ENCODE peak calls at places on chromosomes 7 and 10, in eight cellular contexts. A is prostate gland, B is HL-60, P is GM12878, K is GM23338, Z is HepG2, U is suprapubic skin, Q is SK-N-SH. F is an unnamed sample.

GRCh38 chr7:82736633-82737032 is 293.1 kb upstream of the CACNA2D1 start:
- DNase-seq in K (no peak), Q (no peak), U (no peak), B (no peak), P (no peak), Z (no peak), A (no peak), F (no peak)

GRCh38 chr10:117432866-117433265 is 57.6 kb upstream of the PDZD8 start:
- DNase-seq in A (no peak), Q (no peak), P (no peak), K (no peak), B (no peak), U (no peak), Z (no peak), F (no peak)

GRCh38 chr7:138460649-138461607 is 869 bp downstream of the TRIM24 start:
- DNase-seq in K (peak), Q (peak), B (peak), Z (no peak), U (peak), P (no peak), A (peak), F (no peak)

GRCh38 chr7:19508821-19509220 is 200.0 kb downstream of the POLR1F start:
- DNase-seq in Z (no peak), P (no peak), Q (no peak), K (no peak), B (no peak), U (no peak), A (no peak), F (no peak)

GRCh38 chr7:38775503-38775902 is 133.5 kb downstream of the VPS41 start:
- DNase-seq in Q (no peak), A (no peak), U (no peak), P (no peak), Z (no peak), B (no peak), K (peak), F (no peak)

GRCh38 chr7:4641667-4642467 is 40.2 kb upstream of the FOXK1 start:
- DNase-seq in B (peak), A (peak), K (peak), Z (peak), U (peak), Q (peak), P (peak), F (peak)

GRCh38 chr10:122098924-122099323 is 110.0 kb downstream of the TACC2 start:
- DNase-seq in P (no peak), B (no peak), U (no peak), K (no peak), Z (no peak), A (no peak), Q (no peak), F (no peak)

GRCh38 chr10:122181901-122182799 is 88.9 kb upstream of the BTBD16 start:
- DNase-seq in Q (no peak), Z (no peak), U (no peak), P (no peak), B (no peak), K (peak), A (no peak), F (no peak)

GRCh38 chr7:73717025-73717807 is 2.3 kb downstream of the STX1A start:
- DNase-seq in U (no peak), P (no peak), A (no peak), Z (no peak), B (no peak), K (no peak), Q (no peak), F (no peak)

GRCh38 chr7:71466448-71467145 is 334.7 kb downstream of the GALNT17 start:
- DNase-seq in A (no peak), U (no peak), P (no peak), B (no peak), K (peak), Z (no peak), Q (no peak), F (no peak)

GRCh38 chr10:11639861-11640764 is 28.7 kb upstream of the USP6NL start:
- DNase-seq in A (no peak), P (no peak), U (no peak), Q (no peak), B (no peak), K (no peak), Z (peak), F (no peak)

GRCh38 chr10:44058259-44058658 is 326.6 kb downstream of the CXCL12 start:
- DNase-seq in Q (no peak), U (no peak), A (no peak), K (no peak), B (no peak), Z (no peak), P (no peak), F (peak)

GRCh38 chr7:143372070-143372469 is 9.1 kb upstream of the ZYX start:
- DNase-seq in A (no peak), U (no peak), Q (no peak), K (no peak), Z (no peak), B (peak), P (no peak), F (no peak)

GRCh38 chr7:111026806-111027205 is 64.1 kb upstream of the LRRN3 start:
- DNase-seq in U (no peak), P (no peak), Q (no peak), A (no peak), Z (no peak), B (no peak), K (no peak), F (no peak)

GRCh38 chr10:131074682-131075081 is 236.8 kb downstream of the TCERG1L start:
- DNase-seq in P (no peak), Q (no peak), A (no peak), U (no peak), B (no peak), Z (no peak), K (no peak), F (no peak)

GRCh38 chr10:11598749-11599396 is 12.6 kb downstream of the USP6NL start:
- DNase-seq in K (no peak), A (no peak), B (no peak), U (no peak), P (no peak), Q (peak), Z (no peak), F (no peak)

GRCh38 chr7:73758581-73759138 is 11.4 kb downstream of the CLDN3 start:
- DNase-seq in B (no peak), P (no peak), Q (no peak), K (no peak), Z (no peak), U (no peak), A (peak), F (no peak)

GRCh38 chr10:80196270-80196949 is 8.9 kb downstream of the ANXA11 start:
- DNase-seq in P (peak), Q (no peak), A (peak), B (no peak), Z (peak), U (no peak), K (no peak), F (no peak)

GRCh38 chr7:158829021-158829341 is 328 bp downstream of the ESYT2 start:
- DNase-seq in Q (no peak), B (peak), K (peak), A (peak), Z (peak), U (peak), P (no peak), F (peak)

GRCh38 chr7:128353189-128353588 is 8.3 kb downstream of the PRRT4 start:
- DNase-seq in P (no peak), U (no peak), A (no peak), Q (peak), Z (no peak), K (no peak), B (no peak), F (no peak)

GRCh38 chr7:18177815-18178660 is 150.4 kb upstream of the PRPS1L1 start:
- DNase-seq in Z (peak), P (peak), K (no peak), Q (no peak), A (no peak), U (no peak), B (peak), F (no peak)

GRCh38 chr10:97336942-97337719 is 2.6 kb upstream of the FRAT2 start:
- DNase-seq in B (no peak), U (peak), Q (no peak), Z (no peak), K (peak), A (peak), P (no peak), F (no peak)

GRCh38 chr10:48776005-48776522 is 91.4 kb downstream of the WDFY4 start:
- DNase-seq in B (no peak), K (no peak), Z (no peak), U (no peak), P (no peak), Q (no peak), A (no peak), F (peak)

GRCh38 chr10:118488710-118489497 is 106.5 kb downstream of the PRLHR start:
- DNase-seq in P (peak), B (no peak), K (no peak), A (no peak), Z (no peak), U (no peak), Q (no peak), F (peak)

GRCh38 chr7:131600578-131600977 is 44.1 kb upstream of the PODXL start:
- DNase-seq in K (peak), P (no peak), A (no peak), B (no peak), Q (no peak), U (no peak), Z (peak), F (no peak)

GRCh38 chr7:28126047-28127041 is 54.3 kb downstream of the JAZF1 start:
- DNase-seq in P (no peak), B (peak), Q (no peak), U (no peak), A (no peak), Z (no peak), K (no peak), F (no peak)

GRCh38 chr10:20303453-20304152 is 487.4 kb downstream of the PLXDC2 start:
- DNase-seq in A (no peak), B (no peak), Q (no peak), K (no peak), Z (peak), P (no peak), U (no peak), F (no peak)
- TF ChIP-seq POLR2AphosphoS5 in A (no peak), B (no peak), Q (no peak), K (no peak), Z (no peak), P (no peak), U (no peak), F (no peak)

GRCh38 chr10:70041016-70041415 is 11.6 kb upstream of the MACROH2A2 start:
- DNase-seq in A (no peak), Q (no peak), P (no peak), U (no peak), K (no peak), Z (no peak), B (no peak), F (no peak)
- TF ChIP-seq POLR2AphosphoS5 in A (no peak), Q (no peak), P (no peak), U (no peak), K (no peak), Z (no peak), B (no peak), F (no peak)

GRCh38 chr7:3282457-3282856 is 18.6 kb upstream of the SDK1 start:
- DNase-seq in P (no peak), A (no peak), B (no peak), Q (no peak), Z (no peak), U (no peak), K (no peak), F (no peak)
- TF ChIP-seq POLR2AphosphoS5 in P (no peak), A (peak), B (no peak), Q (no peak), Z (no peak), U (no peak), K (no peak), F (peak)

DNA sequence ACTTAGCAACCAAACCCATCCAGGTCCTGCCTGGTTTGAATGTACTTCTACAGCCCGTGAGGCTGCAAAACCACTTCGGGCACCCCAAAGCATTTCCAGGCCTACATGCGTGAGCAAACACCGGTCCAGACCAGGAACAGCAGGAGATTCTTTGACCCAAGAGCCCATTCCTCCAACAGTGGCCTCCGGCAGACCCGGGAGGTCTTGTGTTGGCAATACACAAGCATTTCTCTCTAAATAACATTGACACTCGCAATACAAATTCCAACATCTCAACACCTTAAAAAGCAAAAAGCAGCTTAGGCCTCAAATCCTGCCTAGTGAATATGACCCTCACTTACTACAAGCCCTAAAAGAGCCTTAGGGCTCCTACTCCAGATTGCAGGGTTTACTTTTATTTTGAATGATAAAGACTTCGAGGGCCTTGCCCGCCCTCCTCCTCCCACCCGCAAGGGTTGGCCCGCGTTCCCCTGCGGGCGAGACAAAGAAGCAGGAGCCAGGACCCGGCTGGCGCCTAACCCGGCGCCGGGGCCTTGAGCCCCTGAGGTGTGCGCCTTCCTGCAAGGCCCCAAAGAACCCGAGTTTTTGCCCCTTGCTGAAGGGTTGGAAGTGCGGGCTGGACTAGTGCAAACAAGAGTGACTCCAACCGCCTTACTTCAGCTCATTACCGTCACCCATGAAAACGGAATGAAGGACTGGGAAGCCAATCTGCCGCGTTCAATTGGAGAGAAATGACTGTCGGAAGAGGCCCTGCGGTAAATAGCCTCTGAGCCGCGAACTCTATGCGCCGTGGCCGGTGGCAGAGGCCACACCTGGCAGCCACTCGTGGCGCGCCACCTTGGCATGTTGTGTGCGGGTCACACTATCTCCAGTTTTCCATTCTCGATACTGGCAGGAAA is 3.4 kb upstream of the DLX6 start:
- DNase-seq in Z (no peak), K (peak), A (no peak), Q (peak), P (no peak), U (no peak), B (no peak), F (peak)
- TF ChIP-seq POLR2AphosphoS5 in Z (no peak), K (no peak), A (no peak), Q (no peak), P (no peak), U (no peak), B (no peak), F (no peak)

DNA sequence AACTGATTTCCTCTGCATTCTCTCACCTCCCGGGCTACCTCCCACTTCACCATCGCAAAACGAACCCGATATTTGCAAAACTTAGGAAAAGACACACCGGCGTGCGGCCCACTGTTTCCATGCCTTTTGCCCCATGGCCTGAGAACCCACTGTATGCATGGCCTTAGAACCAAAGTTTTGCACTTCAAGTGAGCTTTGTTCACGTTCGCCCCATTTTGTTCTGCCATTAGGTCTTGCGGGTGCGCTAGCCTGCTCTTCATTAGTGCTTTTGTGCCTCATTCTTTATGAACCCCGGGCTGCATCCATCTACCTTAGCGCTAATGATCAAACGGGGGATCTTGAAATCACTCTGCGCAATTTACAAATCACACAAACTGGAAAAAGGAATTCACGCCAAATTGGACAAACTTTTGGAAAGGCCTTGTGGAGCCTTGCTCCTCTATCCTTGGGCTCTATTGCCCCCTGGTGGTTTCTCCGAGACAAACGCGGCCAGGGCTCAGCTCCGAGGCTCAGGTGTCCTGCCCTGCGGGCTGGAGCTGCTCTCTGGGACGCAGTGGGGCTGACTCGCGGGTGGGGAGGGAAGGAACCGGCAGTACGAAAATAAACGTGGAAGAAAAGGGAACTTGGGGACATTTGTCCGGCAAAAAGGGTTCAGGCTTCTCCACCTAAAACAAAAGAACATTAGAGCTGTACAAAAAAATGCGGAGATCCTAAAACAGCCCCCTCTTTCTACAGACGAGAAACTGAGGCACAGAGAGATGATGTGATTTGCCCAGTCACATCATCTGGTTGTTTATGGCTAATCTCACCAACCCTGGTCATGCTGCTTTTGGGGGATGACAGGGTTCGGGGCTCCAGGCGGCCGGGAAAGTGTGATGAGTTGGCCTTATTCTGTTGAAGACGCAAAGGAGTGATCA is 300.4 kb upstream of the NFE2L3 start:
- DNase-seq in U (peak), B (peak), A (peak), Q (peak), P (no peak), K (peak), Z (peak), F (no peak)
- TF ChIP-seq POLR2AphosphoS5 in U (no peak), B (no peak), A (peak), Q (no peak), P (no peak), K (no peak), Z (no peak), F (peak)

DNA sequence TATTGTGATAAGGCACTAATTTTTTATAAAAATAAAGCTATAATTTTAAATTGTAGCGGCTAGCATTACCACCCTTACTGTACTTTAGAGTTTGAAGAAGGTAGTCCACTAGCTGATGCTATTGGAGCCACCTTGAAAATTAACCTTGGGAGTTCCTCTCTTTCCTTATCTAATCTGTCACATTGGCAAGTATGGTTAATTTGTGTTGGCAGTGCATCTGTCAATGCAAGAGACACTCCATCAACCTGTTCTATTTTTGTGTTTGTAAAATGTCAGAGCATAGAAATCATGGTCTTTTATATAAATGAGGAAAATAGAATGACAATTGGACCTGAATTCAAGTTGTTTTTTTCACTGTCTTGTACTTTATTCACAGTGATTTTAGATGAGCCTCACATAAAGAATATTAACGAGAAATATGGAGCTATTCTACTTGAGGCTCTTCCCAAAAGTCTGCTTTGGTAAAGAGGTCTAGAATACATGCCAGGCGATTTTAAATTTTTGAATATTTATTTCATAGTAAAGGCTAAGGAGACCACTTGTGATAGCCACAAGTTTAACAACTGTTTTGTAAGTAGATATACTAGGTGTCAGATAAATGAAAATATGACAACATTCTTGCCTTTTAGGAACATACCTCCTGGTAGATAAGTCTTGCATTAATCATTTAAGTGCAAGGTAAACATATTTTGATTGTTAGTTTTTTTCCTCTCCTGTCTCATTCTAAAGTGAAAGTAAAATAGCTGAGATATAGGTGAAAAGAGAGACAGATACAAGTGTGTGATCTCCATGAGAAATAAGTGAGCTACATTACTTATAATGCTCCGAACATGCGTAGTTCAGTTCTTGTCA is 20.8 kb downstream of the GLCCI1 start:
- DNase-seq in U (no peak), K (no peak), Q (no peak), B (no peak), A (no peak), P (no peak), Z (no peak), F (no peak)
- TF ChIP-seq POLR2AphosphoS5 in U (no peak), K (no peak), Q (no peak), B (no peak), A (no peak), P (no peak), Z (no peak), F (no peak)

DNA sequence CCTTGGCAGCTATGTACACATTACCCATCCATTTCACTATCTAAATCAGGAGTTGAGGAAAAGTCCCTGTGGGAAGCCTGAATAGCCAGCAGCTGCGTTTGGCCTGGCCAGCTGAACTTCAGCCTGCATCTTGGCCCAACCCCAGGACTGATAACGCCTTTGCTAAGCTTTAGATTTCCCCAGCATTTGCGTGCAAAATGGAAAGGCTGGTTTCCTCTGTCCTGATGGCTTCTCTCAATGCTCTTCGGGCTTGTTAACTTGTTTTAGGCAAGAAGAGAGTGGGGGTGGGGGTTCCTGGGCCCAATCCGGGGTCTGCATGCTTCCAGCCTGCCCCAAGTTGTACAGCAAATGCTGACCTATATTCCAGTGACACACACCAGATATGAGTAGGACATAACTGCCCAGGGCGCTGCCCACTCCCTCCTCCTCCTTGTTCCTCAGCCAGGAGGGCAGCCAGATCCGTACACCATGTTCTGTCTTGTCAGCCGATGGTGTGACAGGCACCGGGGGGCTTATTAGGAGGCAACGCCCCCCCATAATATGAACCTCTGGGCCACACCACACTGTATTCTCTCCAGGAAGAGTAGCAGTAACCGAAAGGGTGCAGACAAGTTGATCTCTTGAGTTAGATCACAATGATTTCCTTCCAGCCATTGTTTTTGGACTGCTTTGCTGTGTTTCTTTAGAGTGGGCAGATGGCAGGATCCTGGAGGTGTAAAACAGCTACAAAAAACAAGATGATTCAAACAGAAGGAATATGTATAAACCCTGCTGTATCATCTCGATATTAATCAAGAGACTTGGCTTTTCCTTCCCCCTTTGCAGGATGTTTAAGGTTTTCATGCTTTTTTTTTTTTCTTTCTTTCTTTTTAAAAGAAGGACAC is 339.0 kb downstream of the RNLS start:
- DNase-seq in B (no peak), A (no peak), K (no peak), Q (peak), P (no peak), Z (no peak), U (no peak), F (no peak)
- TF ChIP-seq POLR2AphosphoS5 in B (no peak), A (no peak), K (no peak), Q (peak), P (no peak), Z (no peak), U (no peak), F (no peak)

GRCh38 chr10:124740374-124741280 is 3.6 kb downstream of the FAM53B start:
- DNase-seq in U (peak), B (peak), A (peak), Q (no peak), Z (peak), P (no peak), K (peak), F (no peak)
- TF ChIP-seq POLR2AphosphoS5 in U (no peak), B (peak), A (peak), Q (no peak), Z (no peak), P (no peak), K (no peak), F (no peak)

GRCh38 chr7:23273141-23273599 is 26.0 kb upstream of the MALSU1 start:
- DNase-seq in P (peak), U (peak), A (peak), B (peak), K (peak), Z (peak), Q (peak), F (peak)
- TF ChIP-seq POLR2AphosphoS5 in P (no peak), U (no peak), A (peak), B (no peak), K (no peak), Z (no peak), Q (peak), F (no peak)